ENCODE peak calls at places on chromosomes 5 and 9, in six cellular contexts. One of them, this sample, is unnamed.

GRCh38 chr5:82952326-82952725 is 124.9 kb downstream of the TMEM167A start:
- DNase-seq in fibroblast of mammary gland: no peak
- DNase-seq in coronary artery: no peak
- DNase-seq in choroid plexus epithelial cell: no peak
- DNase-seq in foreskin fibroblast: peak
- DNase-seq in CD8-positive, alpha-beta T cell: no peak
- DNase-seq in this sample: no peak

GRCh38 chr5:57586649-57587048 is 104.0 kb upstream of the ACTBL2 start:
- DNase-seq in foreskin fibroblast: no peak
- DNase-seq in choroid plexus epithelial cell: no peak
- DNase-seq in coronary artery: no peak
- DNase-seq in CD8-positive, alpha-beta T cell: no peak
- DNase-seq in fibroblast of mammary gland: no peak
- DNase-seq in this sample: no peak

GRCh38 chr9:35771079-35771441 is 17.0 kb upstream of the MSMP start:
- DNase-seq in CD8-positive, alpha-beta T cell: no peak
- DNase-seq in choroid plexus epithelial cell: no peak
- DNase-seq in fibroblast of mammary gland: no peak
- DNase-seq in coronary artery: no peak
- DNase-seq in foreskin fibroblast: no peak
- DNase-seq in this sample: no peak

GRCh38 chr5:173802670-173803165 is 85.4 kb upstream of the CPEB4 start:
- DNase-seq in choroid plexus epithelial cell: peak
- DNase-seq in coronary artery: no peak
- DNase-seq in foreskin fibroblast: peak
- DNase-seq in CD8-positive, alpha-beta T cell: no peak
- DNase-seq in fibroblast of mammary gland: peak
- DNase-seq in this sample: no peak

GRCh38 chr5:76379316-76379715 is 23.8 kb upstream of the IQGAP2 start:
- DNase-seq in foreskin fibroblast: no peak
- DNase-seq in coronary artery: no peak
- DNase-seq in choroid plexus epithelial cell: peak
- DNase-seq in fibroblast of mammary gland: no peak
- DNase-seq in CD8-positive, alpha-beta T cell: no peak
- DNase-seq in this sample: no peak

GRCh38 chr5:158414780-158415179 is 555.8 kb upstream of the CLINT1 start:
- DNase-seq in choroid plexus epithelial cell: peak
- DNase-seq in foreskin fibroblast: peak
- DNase-seq in CD8-positive, alpha-beta T cell: no peak
- DNase-seq in fibroblast of mammary gland: peak
- DNase-seq in coronary artery: no peak
- DNase-seq in this sample: no peak

GRCh38 chr5:156595132-156595787 is 254.8 kb upstream of the PPP1R2B start:
- DNase-seq in CD8-positive, alpha-beta T cell: no peak
- DNase-seq in coronary artery: no peak
- DNase-seq in fibroblast of mammary gland: peak
- DNase-seq in choroid plexus epithelial cell: no peak
- DNase-seq in foreskin fibroblast: no peak
- DNase-seq in this sample: no peak

GRCh38 chr5:36928947-36929346 is 52.4 kb downstream of the NIPBL start:
- DNase-seq in fibroblast of mammary gland: peak
- DNase-seq in CD8-positive, alpha-beta T cell: no peak
- DNase-seq in coronary artery: no peak
- DNase-seq in choroid plexus epithelial cell: peak
- DNase-seq in foreskin fibroblast: peak
- DNase-seq in this sample: no peak

GRCh38 chr5:97478513-97478912 is 295.5 kb upstream of the RIOK2 start:
- DNase-seq in coronary artery: no peak
- DNase-seq in fibroblast of mammary gland: peak
- DNase-seq in foreskin fibroblast: peak
- DNase-seq in CD8-positive, alpha-beta T cell: no peak
- DNase-seq in choroid plexus epithelial cell: peak
- DNase-seq in this sample: no peak

GRCh38 chr5:95281211-95281610 is 3.7 kb downstream of the MCTP1 start:
- DNase-seq in coronary artery: no peak
- DNase-seq in fibroblast of mammary gland: no peak
- DNase-seq in choroid plexus epithelial cell: peak
- DNase-seq in foreskin fibroblast: peak
- DNase-seq in CD8-positive, alpha-beta T cell: no peak
- DNase-seq in this sample: no peak

GRCh38 chr5:16784088-16784487 is 152.0 kb downstream of the MYO10 start:
- DNase-seq in coronary artery: no peak
- DNase-seq in choroid plexus epithelial cell: peak
- DNase-seq in CD8-positive, alpha-beta T cell: no peak
- DNase-seq in fibroblast of mammary gland: peak
- DNase-seq in foreskin fibroblast: peak
- DNase-seq in this sample: no peak

GRCh38 chr5:68641211-68641610 is 425.7 kb downstream of the PIK3R1 start:
- DNase-seq in choroid plexus epithelial cell: no peak
- DNase-seq in fibroblast of mammary gland: no peak
- DNase-seq in CD8-positive, alpha-beta T cell: no peak
- DNase-seq in foreskin fibroblast: no peak
- DNase-seq in coronary artery: no peak
- DNase-seq in this sample: peak

GRCh38 chr5:78805474-78806124 is 157.0 kb upstream of the LHFPL2 start:
- DNase-seq in choroid plexus epithelial cell: peak
- DNase-seq in foreskin fibroblast: no peak
- DNase-seq in fibroblast of mammary gland: no peak
- DNase-seq in CD8-positive, alpha-beta T cell: no peak
- DNase-seq in coronary artery: no peak
- DNase-seq in this sample: no peak

GRCh38 chr5:12526113-12526512 is 621.9 kb upstream of the CTNND2 start:
- DNase-seq in CD8-positive, alpha-beta T cell: no peak
- DNase-seq in foreskin fibroblast: no peak
- DNase-seq in coronary artery: no peak
- DNase-seq in choroid plexus epithelial cell: no peak
- DNase-seq in fibroblast of mammary gland: no peak
- DNase-seq in this sample: no peak

GRCh38 chr9:137085918-137086530 is 761 bp upstream of the MAN1B1 start:
- DNase-seq in CD8-positive, alpha-beta T cell: peak
- DNase-seq in foreskin fibroblast: peak
- DNase-seq in choroid plexus epithelial cell: peak
- DNase-seq in coronary artery: no peak
- DNase-seq in fibroblast of mammary gland: peak
- DNase-seq in this sample: peak

GRCh38 chr9:137316012-137316981 is 14.2 kb upstream of the NRARP start:
- DNase-seq in coronary artery: peak
- DNase-seq in fibroblast of mammary gland: peak
- DNase-seq in choroid plexus epithelial cell: no peak
- DNase-seq in foreskin fibroblast: peak
- DNase-seq in CD8-positive, alpha-beta T cell: no peak
- DNase-seq in this sample: peak

GRCh38 chr5:206406-206805 is 11.5 kb downstream of the CCDC127 start:
- DNase-seq in choroid plexus epithelial cell: peak
- DNase-seq in CD8-positive, alpha-beta T cell: no peak
- DNase-seq in coronary artery: no peak
- DNase-seq in foreskin fibroblast: peak
- DNase-seq in fibroblast of mammary gland: peak
- DNase-seq in this sample: no peak

GRCh38 chr9:99253772-99254431 is 31.8 kb downstream of the SEC61B start:
- DNase-seq in fibroblast of mammary gland: peak
- DNase-seq in choroid plexus epithelial cell: no peak
- DNase-seq in foreskin fibroblast: no peak
- DNase-seq in coronary artery: no peak
- DNase-seq in CD8-positive, alpha-beta T cell: peak
- DNase-seq in this sample: peak

GRCh38 chr9:122331523-122331927 is 39.3 kb upstream of the PTGS1 start:
- DNase-seq in choroid plexus epithelial cell: no peak
- DNase-seq in CD8-positive, alpha-beta T cell: no peak
- DNase-seq in fibroblast of mammary gland: no peak
- DNase-seq in coronary artery: no peak
- DNase-seq in foreskin fibroblast: no peak
- DNase-seq in this sample: no peak

GRCh38 chr5:158670199-158670598 is 429.5 kb downstream of the EBF1 start:
- DNase-seq in choroid plexus epithelial cell: no peak
- DNase-seq in foreskin fibroblast: no peak
- DNase-seq in coronary artery: no peak
- DNase-seq in fibroblast of mammary gland: no peak
- DNase-seq in CD8-positive, alpha-beta T cell: no peak
- DNase-seq in this sample: peak

GRCh38 chr5:151886741-151887261 is 37.9 kb downstream of the GLRA1 start:
- DNase-seq in choroid plexus epithelial cell: no peak
- DNase-seq in fibroblast of mammary gland: peak
- DNase-seq in foreskin fibroblast: peak
- DNase-seq in CD8-positive, alpha-beta T cell: no peak
- DNase-seq in coronary artery: no peak
- DNase-seq in this sample: no peak

GRCh38 chr5:11719888-11720481 is 184.3 kb downstream of the CTNND2 start:
- DNase-seq in foreskin fibroblast: no peak
- DNase-seq in coronary artery: no peak
- DNase-seq in choroid plexus epithelial cell: peak
- DNase-seq in fibroblast of mammary gland: peak
- DNase-seq in CD8-positive, alpha-beta T cell: no peak
- DNase-seq in this sample: peak

GRCh38 chr9:76738402-76738801 is 25.8 kb upstream of the PCA3 start:
- DNase-seq in foreskin fibroblast: no peak
- DNase-seq in fibroblast of mammary gland: no peak
- DNase-seq in coronary artery: no peak
- DNase-seq in choroid plexus epithelial cell: no peak
- DNase-seq in CD8-positive, alpha-beta T cell: no peak
- DNase-seq in this sample: no peak

GRCh38 chr9:38046669-38047300 is 22.2 kb downstream of the SHB start:
- DNase-seq in fibroblast of mammary gland: no peak
- DNase-seq in foreskin fibroblast: no peak
- DNase-seq in choroid plexus epithelial cell: peak
- DNase-seq in CD8-positive, alpha-beta T cell: no peak
- DNase-seq in coronary artery: no peak
- DNase-seq in this sample: no peak

GRCh38 chr9:37100317-37100716 is 20.1 kb upstream of the ZCCHC7 start:
- DNase-seq in foreskin fibroblast: no peak
- DNase-seq in choroid plexus epithelial cell: no peak
- DNase-seq in CD8-positive, alpha-beta T cell: no peak
- DNase-seq in fibroblast of mammary gland: no peak
- DNase-seq in coronary artery: no peak
- DNase-seq in this sample: no peak

GRCh38 chr5:88269222-88269771 is 652 bp upstream of the TMEM161B start:
- DNase-seq in choroid plexus epithelial cell: peak
- DNase-seq in fibroblast of mammary gland: peak
- DNase-seq in foreskin fibroblast: peak
- DNase-seq in CD8-positive, alpha-beta T cell: no peak
- DNase-seq in coronary artery: no peak
- DNase-seq in this sample: no peak

GRCh38 chr5:50623666-50624065 is 42.8 kb upstream of the PARP8 start:
- DNase-seq in choroid plexus epithelial cell: no peak
- DNase-seq in foreskin fibroblast: peak
- DNase-seq in fibroblast of mammary gland: peak
- DNase-seq in CD8-positive, alpha-beta T cell: no peak
- DNase-seq in coronary artery: no peak
- DNase-seq in this sample: no peak

GRCh38 chr9:128091144-128091543 is 23.1 kb downstream of the SLC25A25 start:
- DNase-seq in choroid plexus epithelial cell: peak
- DNase-seq in coronary artery: peak
- DNase-seq in foreskin fibroblast: peak
- DNase-seq in fibroblast of mammary gland: peak
- DNase-seq in CD8-positive, alpha-beta T cell: no peak
- DNase-seq in this sample: no peak

GRCh38 chr5:2993301-2993700 is 241.8 kb upstream of the IRX2 start:
- DNase-seq in CD8-positive, alpha-beta T cell: no peak
- DNase-seq in foreskin fibroblast: no peak
- DNase-seq in choroid plexus epithelial cell: no peak
- DNase-seq in fibroblast of mammary gland: no peak
- DNase-seq in coronary artery: no peak
- DNase-seq in this sample: no peak

GRCh38 chr9:292915-293314 is 78.2 kb downstream of the DOCK8 start:
- DNase-seq in foreskin fibroblast: no peak
- DNase-seq in coronary artery: no peak
- DNase-seq in fibroblast of mammary gland: no peak
- DNase-seq in choroid plexus epithelial cell: no peak
- DNase-seq in CD8-positive, alpha-beta T cell: no peak
- DNase-seq in this sample: no peak

GRCh38 chr9:14535161-14535930 is 157.9 kb downstream of the ZDHHC21 start:
- DNase-seq in coronary artery: no peak
- DNase-seq in fibroblast of mammary gland: no peak
- DNase-seq in CD8-positive, alpha-beta T cell: no peak
- DNase-seq in choroid plexus epithelial cell: no peak
- DNase-seq in foreskin fibroblast: no peak
- DNase-seq in this sample: no peak

GRCh38 chr9:35686222-35687203 is 3.2 kb downstream of the TPM2 start:
- DNase-seq in foreskin fibroblast: peak
- DNase-seq in choroid plexus epithelial cell: peak
- DNase-seq in CD8-positive, alpha-beta T cell: no peak
- DNase-seq in coronary artery: no peak
- DNase-seq in fibroblast of mammary gland: peak
- DNase-seq in this sample: no peak

GRCh38 chr5:3329427-3329826 is 266.2 kb upstream of the IRX1 start:
- DNase-seq in choroid plexus epithelial cell: no peak
- DNase-seq in foreskin fibroblast: no peak
- DNase-seq in CD8-positive, alpha-beta T cell: no peak
- DNase-seq in coronary artery: no peak
- DNase-seq in fibroblast of mammary gland: no peak
- DNase-seq in this sample: no peak

GRCh38 chr5:139473565-139473964 is 2.8 kb downstream of the SMIM33 start:
- DNase-seq in foreskin fibroblast: peak
- DNase-seq in choroid plexus epithelial cell: no peak
- DNase-seq in CD8-positive, alpha-beta T cell: no peak
- DNase-seq in coronary artery: no peak
- DNase-seq in fibroblast of mammary gland: peak
- DNase-seq in this sample: peak
- TF ChIP-seq CTCF in foreskin fibroblast: no peak
- TF ChIP-seq CTCF in choroid plexus epithelial cell: no peak
- TF ChIP-seq CTCF in CD8-positive, alpha-beta T cell: no peak
- TF ChIP-seq CTCF in coronary artery: no peak
- TF ChIP-seq CTCF in fibroblast of mammary gland: no peak
- TF ChIP-seq CTCF in this sample: no peak

DNA sequence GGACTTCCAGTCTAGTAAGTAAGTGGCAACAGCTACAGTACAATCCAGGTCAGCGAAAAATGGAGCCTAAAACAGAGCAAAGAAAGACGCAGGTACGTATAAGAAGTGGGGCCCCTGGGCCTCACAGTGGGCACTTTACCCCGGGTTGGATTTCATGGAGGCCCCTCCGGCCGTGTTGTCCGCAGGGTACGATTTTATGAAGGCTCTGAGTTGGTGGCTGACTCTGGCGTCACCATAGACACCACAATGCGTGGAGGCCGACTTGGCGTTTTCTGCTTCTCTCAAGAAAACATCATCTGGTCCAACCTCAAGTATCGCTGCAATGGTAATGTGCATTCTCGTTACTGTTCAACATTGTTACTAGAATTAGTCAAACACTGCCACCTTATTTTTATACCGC is 47.1 kb downstream of the THBS4 start:
- DNase-seq in choroid plexus epithelial cell: no peak
- DNase-seq in coronary artery: peak
- DNase-seq in foreskin fibroblast: no peak
- DNase-seq in fibroblast of mammary gland: no peak
- DNase-seq in CD8-positive, alpha-beta T cell: no peak
- DNase-seq in this sample: no peak
- H3K4me3 ChIP-seq in choroid plexus epithelial cell: no peak
- H3K4me3 ChIP-seq in coronary artery: peak
- H3K4me3 ChIP-seq in foreskin fibroblast: no peak
- H3K4me3 ChIP-seq in fibroblast of mammary gland: no peak
- H3K4me3 ChIP-seq in CD8-positive, alpha-beta T cell: no peak
- H3K4me3 ChIP-seq in this sample: no peak

GRCh38 chr9:95206143-95206542 is 111.4 kb downstream of the FANCC start:
- DNase-seq in choroid plexus epithelial cell: peak
- DNase-seq in coronary artery: no peak
- DNase-seq in CD8-positive, alpha-beta T cell: no peak
- DNase-seq in fibroblast of mammary gland: peak
- DNase-seq in foreskin fibroblast: peak
- DNase-seq in this sample: no peak
- TF ChIP-seq CTCF in choroid plexus epithelial cell: no peak
- TF ChIP-seq CTCF in coronary artery: no peak
- TF ChIP-seq CTCF in CD8-positive, alpha-beta T cell: no peak
- TF ChIP-seq CTCF in fibroblast of mammary gland: no peak
- TF ChIP-seq CTCF in foreskin fibroblast: no peak
- TF ChIP-seq CTCF in this sample: no peak

GRCh38 chr9:130444565-130445221 is at the start of gene ASS1:
- DNase-seq in fibroblast of mammary gland: no peak
- DNase-seq in coronary artery: no peak
- DNase-seq in foreskin fibroblast: peak
- DNase-seq in CD8-positive, alpha-beta T cell: peak
- DNase-seq in choroid plexus epithelial cell: peak
- DNase-seq in this sample: no peak
- H3K4me3 ChIP-seq in fibroblast of mammary gland: peak
- H3K4me3 ChIP-seq in coronary artery: peak
- H3K4me3 ChIP-seq in foreskin fibroblast: peak
- H3K4me3 ChIP-seq in CD8-positive, alpha-beta T cell: peak
- H3K4me3 ChIP-seq in choroid plexus epithelial cell: peak
- H3K4me3 ChIP-seq in this sample: no peak